ENCODE peak calls at places on chromosomes 11 and 22, in six cellular contexts. One of them, this sample, is unnamed.

GRCh38 chr11:133501643-133502535 is 30.4 kb downstream of the OPCML start:
- DNase-seq in nephron progenitor cell: peak
- DNase-seq in CD4-positive, alpha-beta T cell: no peak
- DNase-seq in GM20000: no peak
- DNase-seq in CD8-positive, alpha-beta T cell: no peak
- DNase-seq in breast epithelium: no peak
- DNase-seq in this sample: no peak

GRCh38 chr11:124069429-124070401 is 28.6 kb upstream of the OR10G7 start:
- DNase-seq in nephron progenitor cell: peak
- DNase-seq in CD4-positive, alpha-beta T cell: peak
- DNase-seq in GM20000: peak
- DNase-seq in CD8-positive, alpha-beta T cell: no peak
- DNase-seq in breast epithelium: no peak
- DNase-seq in this sample: peak

GRCh38 chr11:38138972-38139371 is 1540.9 kb upstream of the RAG2 start:
- DNase-seq in nephron progenitor cell: no peak
- DNase-seq in CD4-positive, alpha-beta T cell: no peak
- DNase-seq in GM20000: no peak
- DNase-seq in CD8-positive, alpha-beta T cell: no peak
- DNase-seq in breast epithelium: no peak
- DNase-seq in this sample: no peak

GRCh38 chr22:27337676-27338075 is 463.9 kb downstream of the MN1 start:
- DNase-seq in nephron progenitor cell: no peak
- DNase-seq in CD4-positive, alpha-beta T cell: no peak
- DNase-seq in GM20000: no peak
- DNase-seq in CD8-positive, alpha-beta T cell: no peak
- DNase-seq in breast epithelium: no peak
- DNase-seq in this sample: no peak

GRCh38 chr11:134423106-134423505 is 11.1 kb upstream of the B3GAT1 start:
- DNase-seq in nephron progenitor cell: no peak
- DNase-seq in CD4-positive, alpha-beta T cell: no peak
- DNase-seq in GM20000: no peak
- DNase-seq in CD8-positive, alpha-beta T cell: no peak
- DNase-seq in breast epithelium: no peak
- DNase-seq in this sample: no peak

GRCh38 chr22:50342651-50343540 is at the start of gene PPP6R2:
- DNase-seq in nephron progenitor cell: peak
- DNase-seq in CD4-positive, alpha-beta T cell: peak
- DNase-seq in GM20000: peak
- DNase-seq in CD8-positive, alpha-beta T cell: peak
- DNase-seq in breast epithelium: peak
- DNase-seq in this sample: peak

GRCh38 chr22:44085743-44086741 is 61.9 kb downstream of the PARVB start:
- DNase-seq in nephron progenitor cell: peak
- DNase-seq in CD4-positive, alpha-beta T cell: no peak
- DNase-seq in GM20000: peak
- DNase-seq in CD8-positive, alpha-beta T cell: no peak
- DNase-seq in breast epithelium: no peak
- DNase-seq in this sample: peak

GRCh38 chr22:49448546-49448945 is 379.1 kb downstream of the BRD1 start:
- DNase-seq in nephron progenitor cell: no peak
- DNase-seq in CD4-positive, alpha-beta T cell: no peak
- DNase-seq in GM20000: no peak
- DNase-seq in CD8-positive, alpha-beta T cell: no peak
- DNase-seq in breast epithelium: no peak
- DNase-seq in this sample: no peak

GRCh38 chr11:69353696-69354544 is 60.0 kb downstream of the MYEOV start:
- DNase-seq in nephron progenitor cell: no peak
- DNase-seq in CD4-positive, alpha-beta T cell: no peak
- DNase-seq in GM20000: no peak
- DNase-seq in CD8-positive, alpha-beta T cell: no peak
- DNase-seq in breast epithelium: no peak
- DNase-seq in this sample: no peak

GRCh38 chr11:71184421-71185210 is 67.8 kb downstream of the SHANK2 start:
- DNase-seq in nephron progenitor cell: no peak
- DNase-seq in CD4-positive, alpha-beta T cell: no peak
- DNase-seq in GM20000: no peak
- DNase-seq in CD8-positive, alpha-beta T cell: no peak
- DNase-seq in breast epithelium: peak
- DNase-seq in this sample: no peak

GRCh38 chr11:118281284-118281683 is 17.2 kb upstream of the MPZL2 start:
- DNase-seq in nephron progenitor cell: no peak
- DNase-seq in CD4-positive, alpha-beta T cell: no peak
- DNase-seq in GM20000: peak
- DNase-seq in CD8-positive, alpha-beta T cell: no peak
- DNase-seq in breast epithelium: no peak
- DNase-seq in this sample: no peak

GRCh38 chr11:130217133-130217631 is 57.6 kb downstream of the ST14 start:
- DNase-seq in nephron progenitor cell: no peak
- DNase-seq in CD4-positive, alpha-beta T cell: no peak
- DNase-seq in GM20000: no peak
- DNase-seq in CD8-positive, alpha-beta T cell: no peak
- DNase-seq in breast epithelium: no peak
- DNase-seq in this sample: no peak

GRCh38 chr11:117678651-117679407 is 118.2 kb downstream of the DSCAML1 start:
- DNase-seq in nephron progenitor cell: no peak
- DNase-seq in CD4-positive, alpha-beta T cell: no peak
- DNase-seq in GM20000: no peak
- DNase-seq in CD8-positive, alpha-beta T cell: no peak
- DNase-seq in breast epithelium: no peak
- DNase-seq in this sample: no peak

GRCh38 chr22:17772963-17773605 is 1.2 kb downstream of the BID start:
- DNase-seq in nephron progenitor cell: no peak
- DNase-seq in CD4-positive, alpha-beta T cell: no peak
- DNase-seq in GM20000: no peak
- DNase-seq in CD8-positive, alpha-beta T cell: no peak
- DNase-seq in breast epithelium: no peak
- DNase-seq in this sample: no peak

GRCh38 chr11:62770778-62771143 is 435 bp upstream of the TAF6L start:
- DNase-seq in nephron progenitor cell: peak
- DNase-seq in CD4-positive, alpha-beta T cell: no peak
- DNase-seq in GM20000: no peak
- DNase-seq in CD8-positive, alpha-beta T cell: no peak
- DNase-seq in breast epithelium: no peak
- DNase-seq in this sample: peak

GRCh38 chr11:131763193-131763890 is 392.9 kb downstream of the NTM start:
- DNase-seq in nephron progenitor cell: no peak
- DNase-seq in CD4-positive, alpha-beta T cell: no peak
- DNase-seq in GM20000: no peak
- DNase-seq in CD8-positive, alpha-beta T cell: no peak
- DNase-seq in breast epithelium: no peak
- DNase-seq in this sample: no peak

GRCh38 chr11:104200688-104201087 is 36.7 kb upstream of the PDGFD start:
- DNase-seq in nephron progenitor cell: no peak
- DNase-seq in CD4-positive, alpha-beta T cell: no peak
- DNase-seq in GM20000: no peak
- DNase-seq in CD8-positive, alpha-beta T cell: no peak
- DNase-seq in breast epithelium: no peak
- DNase-seq in this sample: no peak

GRCh38 chr11:103488021-103488420 is 378.8 kb downstream of the DYNC2H1 start:
- DNase-seq in nephron progenitor cell: no peak
- DNase-seq in CD4-positive, alpha-beta T cell: no peak
- DNase-seq in GM20000: no peak
- DNase-seq in CD8-positive, alpha-beta T cell: no peak
- DNase-seq in breast epithelium: no peak
- DNase-seq in this sample: no peak

GRCh38 chr11:120857508-120857907 is 166.4 kb upstream of the TBCEL start:
- DNase-seq in nephron progenitor cell: no peak
- DNase-seq in CD4-positive, alpha-beta T cell: no peak
- DNase-seq in GM20000: no peak
- DNase-seq in CD8-positive, alpha-beta T cell: no peak
- DNase-seq in breast epithelium: no peak
- DNase-seq in this sample: no peak

GRCh38 chr11:46697303-46697702 is 3.1 kb downstream of the ARHGAP1 start:
- DNase-seq in nephron progenitor cell: no peak
- DNase-seq in CD4-positive, alpha-beta T cell: no peak
- DNase-seq in GM20000: no peak
- DNase-seq in CD8-positive, alpha-beta T cell: no peak
- DNase-seq in breast epithelium: no peak
- DNase-seq in this sample: no peak

GRCh38 chr22:50090141-50090714 is 422 bp downstream of the MOV10L1 start:
- DNase-seq in nephron progenitor cell: no peak
- DNase-seq in CD4-positive, alpha-beta T cell: no peak
- DNase-seq in GM20000: no peak
- DNase-seq in CD8-positive, alpha-beta T cell: no peak
- DNase-seq in breast epithelium: no peak
- DNase-seq in this sample: no peak

GRCh38 chr11:41675205-41675604 is 215.8 kb upstream of the LRRC4C start:
- DNase-seq in nephron progenitor cell: no peak
- DNase-seq in CD4-positive, alpha-beta T cell: no peak
- DNase-seq in GM20000: no peak
- DNase-seq in CD8-positive, alpha-beta T cell: no peak
- DNase-seq in breast epithelium: no peak
- DNase-seq in this sample: no peak

GRCh38 chr11:117669062-117669461 is 128.0 kb downstream of the DSCAML1 start:
- DNase-seq in nephron progenitor cell: no peak
- DNase-seq in CD4-positive, alpha-beta T cell: no peak
- DNase-seq in GM20000: no peak
- DNase-seq in CD8-positive, alpha-beta T cell: no peak
- DNase-seq in breast epithelium: no peak
- DNase-seq in this sample: no peak

GRCh38 chr11:85784907-85785306 is 26.0 kb downstream of the SYTL2 start:
- DNase-seq in nephron progenitor cell: no peak
- DNase-seq in CD4-positive, alpha-beta T cell: no peak
- DNase-seq in GM20000: no peak
- DNase-seq in CD8-positive, alpha-beta T cell: no peak
- DNase-seq in breast epithelium: no peak
- DNase-seq in this sample: no peak

GRCh38 chr11:132686827-132687370 is 845.4 kb downstream of the OPCML start:
- DNase-seq in nephron progenitor cell: no peak
- DNase-seq in CD4-positive, alpha-beta T cell: no peak
- DNase-seq in GM20000: no peak
- DNase-seq in CD8-positive, alpha-beta T cell: no peak
- DNase-seq in breast epithelium: no peak
- DNase-seq in this sample: no peak

GRCh38 chr11:109237636-109238035 is 184.4 kb upstream of the C11orf87 start:
- DNase-seq in nephron progenitor cell: no peak
- DNase-seq in CD4-positive, alpha-beta T cell: no peak
- DNase-seq in GM20000: no peak
- DNase-seq in CD8-positive, alpha-beta T cell: no peak
- DNase-seq in breast epithelium: no peak
- DNase-seq in this sample: no peak

GRCh38 chr22:19488884-19489843 is 9.4 kb downstream of the CDC45 start:
- DNase-seq in nephron progenitor cell: no peak
- DNase-seq in CD4-positive, alpha-beta T cell: no peak
- DNase-seq in GM20000: no peak
- DNase-seq in CD8-positive, alpha-beta T cell: no peak
- DNase-seq in breast epithelium: no peak
- DNase-seq in this sample: no peak
- TF ChIP-seq CTCF in nephron progenitor cell: no peak
- TF ChIP-seq CTCF in CD4-positive, alpha-beta T cell: no peak
- TF ChIP-seq CTCF in GM20000: no peak
- TF ChIP-seq CTCF in CD8-positive, alpha-beta T cell: no peak
- TF ChIP-seq CTCF in breast epithelium: no peak
- TF ChIP-seq CTCF in this sample: no peak

DNA sequence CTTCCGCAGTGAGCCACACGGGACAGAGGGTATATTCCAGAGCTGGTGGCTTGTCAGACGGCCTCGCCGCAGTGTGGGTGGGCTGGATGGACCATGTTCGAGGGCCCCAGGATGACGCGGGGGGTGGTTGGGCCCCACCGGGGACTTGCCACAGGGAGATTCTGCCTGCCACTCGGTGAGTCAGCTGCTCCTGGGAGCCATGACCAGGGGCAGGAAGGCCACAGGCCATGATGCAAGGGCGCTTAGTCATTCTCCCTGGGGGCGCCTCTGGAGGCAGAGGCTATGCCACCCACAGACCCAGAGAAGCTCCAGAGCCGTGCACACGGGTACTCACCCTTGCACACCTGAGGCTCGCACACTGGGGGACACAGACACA is 8.1 kb downstream of the ALX4 start:
- DNase-seq in nephron progenitor cell: no peak
- DNase-seq in CD4-positive, alpha-beta T cell: no peak
- DNase-seq in GM20000: no peak
- DNase-seq in CD8-positive, alpha-beta T cell: no peak
- DNase-seq in breast epithelium: no peak
- DNase-seq in this sample: no peak
- TF ChIP-seq CTCF in nephron progenitor cell: no peak
- TF ChIP-seq CTCF in CD4-positive, alpha-beta T cell: no peak
- TF ChIP-seq CTCF in GM20000: no peak
- TF ChIP-seq CTCF in CD8-positive, alpha-beta T cell: no peak
- TF ChIP-seq CTCF in breast epithelium: no peak
- TF ChIP-seq CTCF in this sample: no peak

DNA sequence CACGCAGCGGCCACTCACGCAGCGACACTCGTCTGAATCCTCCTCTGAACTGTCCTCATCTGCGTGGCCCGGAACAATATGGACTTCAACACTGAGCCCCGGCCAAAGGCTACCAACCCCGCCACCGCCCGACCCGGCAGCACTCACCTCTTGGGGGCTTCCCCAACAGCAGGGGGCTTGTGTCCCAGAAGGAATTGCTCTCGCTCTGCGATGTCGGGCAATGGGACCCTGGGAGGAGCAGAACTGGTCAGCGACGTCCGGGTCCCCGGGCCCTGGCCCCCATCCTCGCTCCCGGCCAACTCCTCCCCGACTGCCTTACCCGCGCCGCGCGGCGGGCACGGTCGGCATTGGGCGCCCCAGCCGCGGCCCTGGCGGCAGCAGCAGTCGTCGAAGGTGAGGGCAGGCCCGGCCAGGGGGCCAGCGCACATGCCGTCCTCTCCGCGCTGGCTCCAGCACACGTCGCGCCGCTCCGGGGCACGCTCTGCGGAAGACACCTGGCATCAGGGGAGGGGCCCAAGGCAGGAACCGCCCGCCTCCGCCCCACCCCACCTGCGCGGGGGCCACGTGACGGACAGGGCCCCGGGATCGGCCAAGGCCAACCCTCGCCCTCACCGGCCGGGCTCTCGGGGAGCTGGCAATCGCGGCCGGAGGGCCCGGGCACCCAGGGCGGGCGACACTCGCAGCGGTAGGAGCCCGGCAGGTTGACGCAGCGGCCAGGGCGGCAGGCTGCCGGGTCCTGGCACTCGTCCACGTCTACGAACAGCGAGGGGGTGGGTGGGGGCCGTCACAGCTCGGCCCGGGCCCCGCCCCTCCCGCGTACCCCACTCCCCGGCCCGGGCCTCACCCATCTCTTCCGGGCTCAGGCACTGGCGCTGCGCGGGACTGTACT is 14.8 kb downstream of the SCYL1 start:
- DNase-seq in nephron progenitor cell: no peak
- DNase-seq in CD4-positive, alpha-beta T cell: no peak
- DNase-seq in GM20000: peak
- DNase-seq in CD8-positive, alpha-beta T cell: no peak
- DNase-seq in breast epithelium: peak
- DNase-seq in this sample: no peak
- TF ChIP-seq CTCF in nephron progenitor cell: no peak
- TF ChIP-seq CTCF in CD4-positive, alpha-beta T cell: no peak
- TF ChIP-seq CTCF in GM20000: no peak
- TF ChIP-seq CTCF in CD8-positive, alpha-beta T cell: no peak
- TF ChIP-seq CTCF in breast epithelium: no peak
- TF ChIP-seq CTCF in this sample: peak

DNA sequence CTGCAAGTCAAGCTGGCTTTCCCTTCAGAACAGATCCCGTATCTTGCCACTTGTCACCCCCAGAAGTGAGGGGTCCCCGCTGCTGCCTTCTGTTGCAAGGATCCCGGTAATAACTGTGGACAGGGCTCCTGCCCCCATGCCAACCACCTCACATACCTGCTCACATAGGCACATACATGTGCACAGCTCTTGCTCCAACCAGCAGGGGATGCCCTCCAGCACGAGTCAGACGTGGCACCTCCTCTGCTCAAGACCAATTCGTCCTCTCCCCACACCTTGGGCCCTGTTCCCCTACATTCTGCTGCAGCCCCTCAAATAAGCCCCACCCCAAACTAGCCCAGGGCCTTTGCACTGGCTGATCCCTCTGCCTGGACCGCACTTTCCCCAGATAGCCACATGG is 163.3 kb downstream of the CRYBB2 start:
- DNase-seq in nephron progenitor cell: no peak
- DNase-seq in CD4-positive, alpha-beta T cell: no peak
- DNase-seq in GM20000: no peak
- DNase-seq in CD8-positive, alpha-beta T cell: no peak
- DNase-seq in breast epithelium: no peak
- DNase-seq in this sample: no peak
- TF ChIP-seq CTCF in nephron progenitor cell: no peak
- TF ChIP-seq CTCF in CD4-positive, alpha-beta T cell: no peak
- TF ChIP-seq CTCF in GM20000: peak
- TF ChIP-seq CTCF in CD8-positive, alpha-beta T cell: no peak
- TF ChIP-seq CTCF in breast epithelium: no peak
- TF ChIP-seq CTCF in this sample: no peak